ENCODE peak calls at places on chromosome 17, in five cellular contexts. Y is fibroblast of lung, H is H1, Z is IMR-90, F is neural progenitor cell. W is an unnamed sample. For H4K20me1 and H3K27me3, the result is how much of the 10 kb centered on the place peaks cover.

GRCh38 chr17:5513610-5514009 is 27.2 kb downstream of the MIS12 start:
- DNase-seq in Y (no peak), Z (no peak), H (no peak), F (no peak), W (no peak)

GRCh38 chr17:69716571-69716970 is 302.1 kb downstream of the MAP2K6 start:
- DNase-seq in F (no peak), H (no peak), Z (no peak), Y (peak), W (no peak)

GRCh38 chr17:6608321-6608720 is 32.2 kb downstream of the KIAA0753 start:
- DNase-seq in Y (peak), Z (peak), F (no peak), H (no peak), W (peak)

GRCh38 chr17:9444687-9445086 is 130.9 kb downstream of the STX8 start:
- DNase-seq in F (no peak), Z (peak), H (no peak), Y (peak), W (no peak)

GRCh38 chr17:14746784-14747575 is 446.1 kb downstream of the HS3ST3B1 start:
- DNase-seq in F (no peak), H (no peak), Y (no peak), Z (no peak), W (no peak)

GRCh38 chr17:35539659-35540026 is 2.2 kb upstream of the SLFN12L start:
- DNase-seq in F (no peak), H (no peak), Y (no peak), Z (no peak), W (no peak)

GRCh38 chr17:50177983-50178834 is 12.4 kb downstream of the SGCA start:
- DNase-seq in H (peak), F (peak), Y (peak), Z (peak), W (peak)

GRCh38 chr17:77286641-77287431 is 146.1 kb downstream of the SEC14L1 start:
- DNase-seq in Z (peak), H (no peak), F (no peak), Y (peak), W (peak)

GRCh38 chr17:54626146-54626703 is 274.4 kb upstream of the TOM1L1 start:
- DNase-seq in Z (no peak), Y (no peak), F (peak), H (peak), W (no peak)

GRCh38 chr17:64328875-64329405 is 61.7 kb downstream of the PECAM1 start:
- DNase-seq in Y (no peak), Z (no peak), H (no peak), F (no peak), W (no peak)
- H4K20me1 ChIP-seq in Y (under half), Z (under half), H (under half), F (under half), W (under half)

DNA sequence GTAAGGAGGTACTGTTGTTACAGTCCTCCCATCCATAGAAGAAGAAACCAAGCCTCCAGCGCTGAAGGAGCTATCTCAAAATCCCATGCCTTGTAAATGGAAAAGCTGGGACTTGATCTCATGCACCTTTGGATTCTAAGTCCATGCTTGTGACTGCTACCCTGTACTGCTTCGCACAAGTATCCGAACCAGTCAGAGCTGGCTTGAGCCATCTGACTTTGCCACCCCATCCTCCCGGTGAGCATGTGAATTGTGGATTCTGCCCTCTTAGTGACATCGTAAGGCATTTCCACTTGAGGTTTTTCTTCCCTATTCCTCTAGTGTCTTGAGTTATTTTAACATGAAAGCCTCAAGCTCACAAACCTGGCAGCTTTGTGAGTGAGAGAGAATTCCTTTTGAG is 15.3 kb downstream of the MYOCD start:
- DNase-seq in F (no peak), Z (no peak), H (no peak), Y (no peak), W (no peak)
- H3K9ac ChIP-seq in F (no peak), Z (no peak), H (no peak), Y (no peak), W (no peak)

DNA sequence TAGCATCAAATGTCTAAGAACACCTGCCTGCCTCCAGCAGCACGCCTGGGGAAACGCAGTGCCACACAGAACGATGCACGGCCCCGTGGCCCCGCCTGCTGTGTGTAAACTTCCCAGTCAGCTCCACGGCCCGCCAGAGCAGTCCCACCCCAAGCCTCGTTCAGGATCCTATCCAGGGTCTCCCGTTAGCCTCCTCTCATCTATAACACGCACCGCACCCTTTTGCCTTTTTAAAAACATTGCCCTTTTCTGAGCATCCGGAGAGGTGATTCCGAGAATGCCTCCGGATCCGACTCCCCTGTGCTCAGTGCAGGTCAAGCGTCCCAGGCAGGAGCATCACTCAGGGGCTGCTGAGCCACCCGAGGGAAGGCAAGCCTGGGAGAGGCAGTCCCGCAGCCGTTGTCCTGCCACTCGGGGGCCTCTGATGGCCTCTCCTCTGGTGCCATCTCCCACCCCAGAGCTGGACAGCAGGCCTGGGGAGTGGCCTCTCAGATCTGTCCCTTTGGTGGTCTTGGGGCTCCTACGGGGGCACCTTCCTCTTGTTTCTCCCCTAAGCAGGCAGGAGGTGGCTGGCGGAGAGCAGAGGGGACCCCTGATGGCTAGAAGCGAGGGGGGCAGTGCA is 38.0 kb upstream of the SLC38A10 start:
- DNase-seq in Z (no peak), Y (no peak), H (no peak), F (no peak), W (no peak)
- H3K27me3 ChIP-seq in Z (under half), Y (under half), H (under half), F (under half), W (under half)

GRCh38 chr17:17484451-17484899 is 7.7 kb downstream of the MED9 start:
- DNase-seq in F (no peak), Z (peak), H (no peak), Y (peak), W (no peak)
- H4K20me1 ChIP-seq in F (under half), Z (under half), H (under half), Y (under half), W (under half)

GRCh38 chr17:28320215-28321061 is 1.4 kb downstream of the TMEM97 start:
- DNase-seq in Y (no peak), H (no peak), Z (no peak), F (no peak), W (no peak)
- H3K9ac ChIP-seq in Y (no peak), H (no peak), Z (no peak), F (peak), W (peak)

GRCh38 chr17:73932216-73932749 is 271.2 kb upstream of the RPL38 start:
- DNase-seq in Z (no peak), H (no peak), F (no peak), Y (no peak), W (no peak)

GRCh38 chr17:73933871-73934270 is 269.6 kb upstream of the RPL38 start:
- DNase-seq in F (no peak), Z (no peak), Y (no peak), H (no peak), W (no peak)

GRCh38 chr17:73934696-73935095 is 268.8 kb upstream of the RPL38 start:
- DNase-seq in F (no peak), Z (no peak), Y (no peak), H (no peak), W (no peak)

GRCh38 chr17:73929860-73930430 is 273.5 kb upstream of the RPL38 start:
- DNase-seq in Y (no peak), F (no peak), Z (no peak), H (no peak), W (no peak)

DNA sequence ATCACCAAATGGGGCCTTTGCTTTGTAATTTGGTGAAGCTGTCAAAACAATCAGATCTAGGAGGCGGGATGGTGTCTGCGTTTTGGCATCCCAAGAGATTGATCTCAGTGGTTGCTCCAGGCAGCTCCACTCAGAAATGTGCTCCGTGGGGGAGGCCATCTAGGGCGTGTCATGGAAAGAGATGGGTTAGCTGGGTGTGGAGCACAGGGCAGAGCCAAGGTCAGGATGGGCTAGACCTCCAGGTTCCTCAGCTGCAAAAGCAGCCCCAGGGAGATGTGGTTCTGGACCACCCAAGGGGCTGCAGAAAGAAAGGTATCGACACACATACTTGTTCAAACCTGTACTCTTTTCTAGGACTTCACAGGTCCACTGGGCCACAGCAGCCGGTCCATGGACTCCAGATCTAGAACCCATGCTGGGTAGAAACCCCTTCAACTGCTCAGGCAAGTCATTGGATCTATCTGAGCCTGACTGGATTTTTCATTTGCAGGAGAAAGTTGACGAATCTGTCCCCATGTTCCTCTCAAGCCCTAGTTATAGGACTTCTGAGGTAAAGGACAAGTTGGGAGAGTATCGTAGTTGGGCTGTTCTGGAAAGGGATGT is 270.2 kb upstream of the RPL38 start:
- DNase-seq in F (no peak), Z (no peak), Y (no peak), H (no peak), W (no peak)
- H3K27me3 ChIP-seq in F (under half), Z (under half), Y (under half), H (under half), W (under half)

GRCh38 chr17:79681628-79682261 is 49.0 kb upstream of the ENPP7 start:
- DNase-seq in H (no peak), Y (no peak), Z (no peak), F (no peak), W (no peak)

GRCh38 chr17:79679631-79680340 is 51.0 kb upstream of the ENPP7 start:
- DNase-seq in Y (no peak), Z (no peak), F (no peak), H (no peak), W (no peak)

GRCh38 chr17:79681101-79681621 is 49.6 kb upstream of the ENPP7 start:
- DNase-seq in F (no peak), Z (no peak), Y (no peak), H (no peak), W (no peak)

GRCh38 chr17:79678856-79679255 is 51.9 kb upstream of the ENPP7 start:
- DNase-seq in H (no peak), F (no peak), Y (no peak), Z (no peak), W (no peak)

GRCh38 chr17:79680381-79680780 is 50.4 kb upstream of the ENPP7 start:
- DNase-seq in F (no peak), H (no peak), Y (no peak), Z (no peak), W (no peak)
- H4K20me1 ChIP-seq in F (under half), H (under half), Y (under half), Z (under half), W (under half)

DNA sequence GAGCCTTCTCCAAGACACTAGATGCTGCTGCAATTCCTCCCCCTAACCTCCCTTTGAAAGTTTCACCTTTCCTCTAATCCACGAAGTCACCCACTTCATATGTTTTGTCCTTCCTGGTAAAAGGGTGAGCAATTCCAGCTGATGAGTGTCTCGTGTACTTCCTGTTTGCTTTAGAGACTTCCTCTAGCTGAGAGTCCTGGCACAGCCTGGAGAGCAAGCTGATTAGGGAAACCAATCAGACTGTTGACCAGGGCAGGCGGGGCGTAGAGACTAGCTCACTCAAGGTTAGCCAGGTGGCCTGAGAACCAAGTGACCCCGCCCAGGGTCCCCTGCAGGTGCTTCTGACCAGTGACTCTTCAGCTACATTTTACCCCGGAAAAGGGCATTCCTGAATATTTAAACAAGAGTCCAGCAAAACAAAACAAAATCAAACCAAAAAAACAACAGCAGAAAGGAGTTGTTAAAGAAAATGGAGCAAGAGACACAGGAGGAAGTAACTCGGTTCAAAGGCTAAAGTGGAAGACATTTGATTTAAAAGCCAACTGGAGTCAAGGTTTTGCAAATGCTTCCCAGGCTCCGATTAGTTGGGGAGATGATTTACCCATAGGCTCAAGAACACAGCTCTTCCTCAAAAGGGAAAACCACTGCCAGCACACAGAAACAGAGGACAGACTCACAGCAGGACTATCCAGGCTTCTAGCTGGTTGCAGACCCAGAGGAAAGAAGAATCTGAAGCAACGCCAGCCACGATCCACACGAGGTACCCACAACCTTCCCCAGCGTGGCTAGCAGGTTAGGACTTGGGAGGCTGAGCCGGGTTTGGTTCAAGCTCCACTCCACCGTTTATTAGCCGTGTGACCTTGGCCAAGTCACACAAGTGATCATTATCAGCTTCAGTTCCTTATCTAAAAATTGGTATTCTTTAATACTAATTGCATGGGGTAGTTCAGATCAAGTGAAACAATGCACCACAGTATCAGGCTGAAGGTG is 13.4 kb downstream of the HSPB9 start:
- DNase-seq in Z (peak), F (no peak), H (no peak), Y (peak), W (no peak)
- H3K9ac ChIP-seq in Z (peak), F (no peak), H (no peak), Y (no peak), W (no peak)

GRCh38 chr17:39666601-39667261 is 1.5 kb upstream of the PNMT start:
- DNase-seq in H (no peak), Z (no peak), F (no peak), Y (no peak), W (no peak)
- H3K27me3 ChIP-seq in H (under half), Z (under half), F (half or more), Y (under half), W (under half)